ENCODE peak calls at places on chromosomes 16 and 17, in ten cellular contexts. C is progenitor cell of endocrine pancreas; E is stomach; M is RWPE2; D is upper lobe of right lung; R is OCI-LY7; T is body of pancreas; N is psoas muscle; I is tibial nerve; U is CD8-positive, alpha-beta T cell. K is an unnamed sample.

GRCh38 chr16:31507617-31507928 is 618 bp downstream of the RUSF1 start:
- DNase-seq in U (no peak), E (no peak), C (no peak), R (peak), I (no peak), M (no peak), N (no peak), D (no peak), T (no peak), K (no peak)

GRCh38 chr17:82495844-82496528 is 23.5 kb upstream of the FOXK2 start:
- DNase-seq in T (no peak), C (no peak), E (no peak), I (no peak), D (no peak), M (no peak), U (no peak), N (no peak), R (no peak), K (no peak)

GRCh38 chr16:49833055-49833454 is 22.9 kb downstream of the ZNF423 start:
- DNase-seq in N (peak), I (peak), D (no peak), T (no peak), E (no peak), R (no peak), C (no peak), M (no peak), U (no peak), K (no peak)

GRCh38 chr17:7632492-7632894 is 2.6 kb downstream of the SHBG start:
- DNase-seq in U (no peak), I (no peak), C (no peak), N (no peak), M (no peak), R (peak), D (no peak), E (peak), T (peak), K (no peak)

GRCh38 chr17:47733047-47733413 is at the start of gene TBX21:
- DNase-seq in N (peak), I (no peak), D (peak), C (peak), M (peak), R (peak), U (peak), E (peak), T (peak), K (no peak)

GRCh38 chr16:82070656-82071369 is 35.8 kb downstream of the HSD17B2 start:
- DNase-seq in D (no peak), M (peak), T (no peak), E (no peak), I (no peak), R (no peak), C (no peak), U (no peak), N (no peak), K (no peak)

GRCh38 chr17:57251211-57251787 is 5.0 kb upstream of the MSI2 start:
- DNase-seq in D (no peak), R (no peak), E (no peak), T (no peak), I (no peak), N (no peak), M (no peak), U (no peak), C (no peak), K (no peak)

GRCh38 chr16:12617401-12617819 is 186.3 kb downstream of the CPPED1 start:
- DNase-seq in E (no peak), D (no peak), R (no peak), M (no peak), T (no peak), N (no peak), U (no peak), I (no peak), C (no peak), K (no peak)

GRCh38 chr16:2063861-2064260 is 16.1 kb downstream of the TSC2 start:
- DNase-seq in T (no peak), N (no peak), I (no peak), U (no peak), M (no peak), D (no peak), E (no peak), R (no peak), C (no peak), K (no peak)

GRCh38 chr16:12625068-12625467 is 178.6 kb downstream of the CPPED1 start:
- DNase-seq in D (no peak), R (no peak), U (no peak), I (no peak), M (no peak), T (no peak), N (no peak), C (no peak), E (no peak), K (peak)

GRCh38 chr17:51079049-51079448 is 41.6 kb downstream of the SPAG9 start:
- DNase-seq in E (no peak), C (no peak), T (no peak), U (no peak), R (no peak), N (no peak), I (no peak), D (no peak), M (no peak), K (no peak)

GRCh38 chr17:29390856-29391631 is 881 bp downstream of the TAOK1 start:
- DNase-seq in U (peak), M (no peak), E (no peak), C (no peak), R (peak), D (no peak), I (peak), T (peak), N (no peak), K (no peak)

GRCh38 chr17:7035591-7036368 is at the start of gene SLC16A13:
- DNase-seq in U (peak), I (peak), E (peak), N (peak), C (peak), T (peak), D (peak), M (peak), R (peak), K (peak)

GRCh38 chr16:4684763-4685162 is 8.6 kb upstream of the NUDT16L1 start:
- DNase-seq in T (no peak), R (no peak), M (no peak), C (no peak), N (no peak), I (no peak), U (no peak), D (no peak), E (no peak), K (no peak)

GRCh38 chr17:44348234-44348987 is 3.3 kb downstream of the GRN start:
- DNase-seq in E (no peak), D (peak), I (peak), N (no peak), T (peak), M (no peak), R (peak), C (no peak), U (no peak), K (no peak)

GRCh38 chr16:47475786-47476185 is 14.7 kb downstream of the PHKB start:
- DNase-seq in T (no peak), E (no peak), N (no peak), R (no peak), I (no peak), M (no peak), U (no peak), C (no peak), D (no peak), K (no peak)

GRCh38 chr17:78278139-78278741 is 46.8 kb downstream of the TMEM235 start:
- DNase-seq in N (peak), R (peak), U (no peak), I (no peak), C (no peak), E (no peak), D (no peak), M (no peak), T (no peak), K (no peak)

GRCh38 chr17:15109608-15110007 is 155.5 kb downstream of the PMP22 start:
- DNase-seq in E (no peak), U (no peak), M (no peak), C (no peak), R (peak), I (no peak), N (no peak), T (no peak), D (no peak), K (no peak)

GRCh38 chr17:66310528-66311148 is 8.2 kb downstream of the PRKCA start:
- DNase-seq in N (no peak), M (no peak), U (no peak), I (no peak), C (no peak), T (no peak), E (no peak), D (no peak), R (no peak), K (no peak)

GRCh38 chr17:30074254-30074653 is 42.4 kb upstream of the NSRP1 start:
- DNase-seq in D (no peak), C (no peak), E (no peak), N (no peak), I (no peak), T (no peak), U (no peak), R (no peak), M (no peak), K (no peak)

GRCh38 chr16:69326172-69326873 is 4.1 kb downstream of the PDF start:
- DNase-seq in M (peak), C (no peak), E (no peak), T (peak), D (no peak), N (no peak), I (no peak), R (no peak), U (no peak), K (peak)

GRCh38 chr17:35809855-35810461 is 674 bp downstream of the TAF15 start:
- DNase-seq in T (no peak), U (no peak), C (no peak), E (no peak), N (no peak), I (no peak), M (no peak), R (no peak), D (no peak), K (no peak)

GRCh38 chr17:31431795-31432658 is 40.6 kb downstream of the RAB11FIP4 start:
- DNase-seq in M (no peak), T (no peak), C (no peak), U (no peak), R (no peak), I (no peak), E (no peak), D (no peak), N (no peak), K (no peak)

GRCh38 chr17:78652913-78653312 is 75.7 kb upstream of the DNAH17 start:
- DNase-seq in N (no peak), T (peak), M (no peak), I (no peak), C (no peak), U (no peak), R (no peak), D (no peak), E (no peak), K (no peak)

GRCh38 chr17:80124351-80124981 is 22.5 kb downstream of the EIF4A3 start:
- DNase-seq in E (peak), U (no peak), C (peak), M (no peak), I (no peak), T (peak), N (no peak), D (no peak), R (no peak), K (no peak)

GRCh38 chr17:48215583-48216139 is 108.1 kb downstream of the SNX11 start:
- DNase-seq in I (no peak), E (no peak), T (peak), N (no peak), M (no peak), C (no peak), U (no peak), D (no peak), R (no peak), K (no peak)

GRCh38 chr16:56734429-56734828 is 4.5 kb downstream of the NUP93 start:
- DNase-seq in T (no peak), R (no peak), E (no peak), U (no peak), N (no peak), M (no peak), C (no peak), I (no peak), D (no peak), K (no peak)

GRCh38 chr16:19912445-19913305 is 28.0 kb upstream of the GPRC5B start:
- DNase-seq in M (no peak), D (no peak), E (no peak), T (no peak), R (no peak), I (no peak), C (no peak), U (no peak), N (no peak), K (no peak)

GRCh38 chr16:102060-102855 is 24.2 kb downstream of the MPG start:
- DNase-seq in D (no peak), C (no peak), E (no peak), R (no peak), U (no peak), M (no peak), T (peak), N (peak), I (peak), K (no peak)

GRCh38 chr16:104828-105374 is 26.9 kb downstream of the MPG start:
- DNase-seq in C (no peak), R (no peak), E (no peak), U (no peak), T (no peak), M (no peak), I (no peak), N (no peak), D (no peak), K (no peak)

GRCh38 chr16:104355-104754 is 26.3 kb downstream of the MPG start:
- DNase-seq in T (peak), C (no peak), E (no peak), R (no peak), U (no peak), I (no peak), N (no peak), M (no peak), D (no peak), K (no peak)

GRCh38 chr16:105521-105920 is 27.5 kb downstream of the MPG start:
- DNase-seq in D (no peak), I (no peak), M (no peak), U (no peak), T (no peak), R (no peak), E (no peak), C (no peak), N (no peak), K (no peak)

GRCh38 chr16:106623-107324 is 28.7 kb downstream of the MPG start:
- DNase-seq in N (no peak), T (peak), I (peak), D (no peak), R (peak), U (peak), C (no peak), M (no peak), E (peak), K (no peak)
- TF ChIP-seq CTCF in N (peak), T (peak), I (peak), D (peak), R (peak), U (peak), C (peak), M (peak), E (peak), K (peak)

GRCh38 chr16:3264137-3265036 is 8.0 kb upstream of the MEFV start:
- DNase-seq in D (peak), R (peak), I (peak), T (peak), N (peak), U (peak), M (peak), C (peak), E (peak), K (peak)
- TF ChIP-seq CTCF in D (peak), R (peak), I (peak), T (no peak), N (peak), U (no peak), M (no peak), C (peak), E (peak), K (peak)

DNA sequence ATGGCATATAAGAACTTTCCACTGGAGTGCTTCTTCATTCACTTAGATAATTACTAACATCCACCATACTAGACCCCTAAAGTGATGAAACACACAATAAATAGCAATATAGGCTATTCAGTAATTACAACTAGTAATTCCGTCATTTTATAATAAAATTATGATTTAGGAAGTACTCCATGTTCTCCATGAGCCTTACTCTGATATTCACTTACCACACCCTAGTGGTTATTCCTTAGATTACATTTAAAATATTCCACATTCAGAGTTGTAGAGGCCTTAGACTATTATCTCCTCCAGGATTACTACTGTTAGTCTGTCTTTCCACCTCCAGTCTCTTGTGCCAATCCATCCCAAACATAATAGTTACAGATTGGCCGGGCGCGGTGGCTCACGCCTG is 62.4 kb downstream of the STH start:
- DNase-seq in N (no peak), C (no peak), U (no peak), E (no peak), R (no peak), D (no peak), M (no peak), T (no peak), I (no peak), K (no peak)
- TF ChIP-seq CTCF in N (peak), C (peak), U (peak), E (peak), R (peak), D (peak), M (peak), T (peak), I (peak), K (peak)

DNA sequence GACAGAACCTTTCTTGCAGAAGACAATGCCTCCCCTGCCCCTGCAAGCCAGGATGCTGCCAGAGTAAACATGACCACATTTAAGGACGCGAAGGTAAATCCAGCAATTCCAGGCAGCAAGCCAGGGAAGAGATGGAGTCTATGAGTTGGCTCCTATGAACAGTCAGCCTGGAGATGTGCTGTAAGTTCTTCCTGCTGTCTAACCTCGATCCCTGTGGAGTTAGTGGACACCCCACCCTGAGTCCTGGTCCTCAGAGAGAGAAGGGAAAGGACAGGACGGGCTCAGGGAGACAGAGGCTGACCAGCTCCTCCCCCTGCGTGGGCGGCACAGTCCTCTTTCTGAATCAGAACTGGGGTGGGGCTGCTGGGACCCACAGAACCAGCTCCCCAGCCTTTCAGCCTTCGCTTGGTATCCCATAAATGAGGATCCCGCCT is 24.9 kb downstream of the CDC42EP4 start:
- DNase-seq in M (peak), U (no peak), N (peak), C (no peak), R (no peak), E (no peak), I (no peak), D (no peak), T (peak), K (no peak)
- TF ChIP-seq CTCF in M (no peak), U (no peak), N (no peak), C (no peak), R (no peak), E (no peak), I (no peak), D (no peak), T (no peak), K (no peak)

DNA sequence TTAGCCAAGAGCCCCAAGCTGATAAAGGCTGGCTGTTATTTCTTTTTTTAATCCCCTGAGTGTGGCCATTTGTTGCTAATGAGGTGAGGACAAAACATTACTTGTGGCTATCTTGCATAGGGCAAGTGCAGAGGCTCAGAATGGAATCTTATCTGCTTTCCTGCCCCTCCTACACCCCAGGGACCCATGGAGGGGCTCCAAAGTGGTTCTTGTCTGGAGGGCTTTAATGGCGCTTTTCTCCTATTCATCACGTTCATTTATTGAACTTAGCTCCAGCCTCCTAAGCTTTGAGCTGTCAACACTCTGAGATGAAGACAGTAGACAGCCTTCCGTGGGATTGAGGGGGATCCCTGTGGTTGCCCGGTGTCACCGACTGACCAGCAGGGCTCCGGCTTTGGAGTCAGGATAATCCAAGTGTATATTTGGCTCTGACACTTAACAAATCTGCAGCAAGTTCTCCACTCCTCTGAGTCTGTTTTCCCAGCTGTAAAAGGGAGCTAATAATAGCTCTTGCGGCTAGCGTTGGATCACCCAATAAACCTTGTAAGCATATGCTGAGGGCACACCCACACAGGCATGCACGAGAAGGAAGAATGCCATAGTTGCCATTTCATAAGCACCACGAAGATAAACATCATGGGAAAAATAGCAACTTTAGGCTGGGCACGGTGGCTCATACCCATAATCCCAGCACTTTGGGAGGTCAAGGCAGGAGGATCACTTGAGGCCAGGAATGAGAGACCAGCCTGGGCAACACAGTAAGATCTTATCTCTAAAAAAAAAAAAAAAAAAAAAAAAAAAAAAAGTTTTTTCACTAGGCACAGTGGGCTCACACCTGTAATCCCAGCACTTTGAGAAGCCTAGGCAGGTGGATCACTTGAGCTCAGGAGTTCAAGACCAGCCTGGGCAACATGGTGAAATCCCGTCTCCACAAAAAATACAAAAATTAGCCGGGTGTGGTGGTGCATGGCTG is 44.8 kb downstream of the MYH11 start:
- DNase-seq in M (no peak), T (peak), C (no peak), R (no peak), D (no peak), U (no peak), N (no peak), I (no peak), E (peak), K (no peak)
- TF ChIP-seq CTCF in M (no peak), T (no peak), C (no peak), R (no peak), D (no peak), U (no peak), N (no peak), I (no peak), E (no peak), K (no peak)

DNA sequence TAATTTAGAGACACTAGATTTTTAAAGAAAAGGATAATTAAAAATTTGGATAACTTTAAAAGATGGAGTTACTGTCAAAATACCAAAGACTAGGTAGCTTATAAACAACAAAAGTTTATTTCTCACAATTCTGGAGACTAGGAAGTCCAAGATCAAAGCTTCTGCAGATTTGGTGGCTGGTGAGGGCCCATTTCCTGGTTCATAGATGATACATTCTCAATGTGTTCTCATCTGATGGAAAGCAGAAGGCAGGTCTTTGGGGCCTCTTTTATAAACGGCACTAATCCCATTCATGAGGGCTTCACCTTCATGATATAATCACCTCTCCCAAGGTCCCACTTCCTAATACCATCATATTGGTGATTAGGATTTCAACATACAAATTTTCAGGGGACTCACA is 33.7 kb downstream of the NLK start:
- DNase-seq in T (no peak), U (no peak), N (no peak), E (no peak), I (no peak), R (peak), M (no peak), D (no peak), C (no peak), K (no peak)
- TF ChIP-seq CTCF in T (no peak), U (no peak), N (no peak), E (no peak), I (no peak), R (no peak), M (no peak), D (no peak), C (no peak), K (no peak)